ENCODE peak calls at places on chromosome X, in five cellular contexts. E is IMR-90, W is GM12878, A is K562, P is A549. O is an unnamed sample.

GRCh38 chrX:155086202-155086840 is 15.0 kb downstream of the BRCC3 start:
- DNase-seq in E (peak), W (no peak), A (peak), P (peak), O (peak)

GRCh38 chrX:69503835-69504625 is at the start of gene NALF2:
- DNase-seq in E (peak), W (no peak), P (peak), A (peak), O (peak)

GRCh38 chrX:123976671-123977316 is 15.3 kb downstream of the STAG2 start:
- DNase-seq in E (peak), A (peak), P (peak), W (no peak), O (peak)

GRCh38 chrX:37714479-37714878 is 28.9 kb downstream of the XK start:
- DNase-seq in P (no peak), A (no peak), W (no peak), E (no peak), O (no peak)

GRCh38 chrX:104351173-104351769 is 96.5 kb upstream of the ESX1 start:
- DNase-seq in P (peak), E (peak), A (no peak), W (no peak), O (no peak)

GRCh38 chrX:133838761-133839676 is 146.4 kb downstream of the GPC3 start:
- DNase-seq in E (peak), A (peak), P (peak), W (no peak), O (no peak)

GRCh38 chrX:123108513-123109427 is 75.3 kb upstream of the GRIA3 start:
- DNase-seq in A (no peak), E (no peak), W (no peak), P (no peak), O (no peak)

GRCh38 chrX:47605024-47605423 is 14.6 kb downstream of the SYN1 start:
- DNase-seq in A (no peak), W (no peak), P (no peak), E (no peak), O (no peak)

GRCh38 chrX:147377728-147378127 is 534.0 kb upstream of the FMR1 start:
- DNase-seq in W (no peak), P (no peak), E (no peak), A (no peak), O (no peak)

GRCh38 chrX:21691512-21692018 is 33.4 kb upstream of the KLHL34 start:
- DNase-seq in W (no peak), A (no peak), P (no peak), E (no peak), O (no peak)

DNA sequence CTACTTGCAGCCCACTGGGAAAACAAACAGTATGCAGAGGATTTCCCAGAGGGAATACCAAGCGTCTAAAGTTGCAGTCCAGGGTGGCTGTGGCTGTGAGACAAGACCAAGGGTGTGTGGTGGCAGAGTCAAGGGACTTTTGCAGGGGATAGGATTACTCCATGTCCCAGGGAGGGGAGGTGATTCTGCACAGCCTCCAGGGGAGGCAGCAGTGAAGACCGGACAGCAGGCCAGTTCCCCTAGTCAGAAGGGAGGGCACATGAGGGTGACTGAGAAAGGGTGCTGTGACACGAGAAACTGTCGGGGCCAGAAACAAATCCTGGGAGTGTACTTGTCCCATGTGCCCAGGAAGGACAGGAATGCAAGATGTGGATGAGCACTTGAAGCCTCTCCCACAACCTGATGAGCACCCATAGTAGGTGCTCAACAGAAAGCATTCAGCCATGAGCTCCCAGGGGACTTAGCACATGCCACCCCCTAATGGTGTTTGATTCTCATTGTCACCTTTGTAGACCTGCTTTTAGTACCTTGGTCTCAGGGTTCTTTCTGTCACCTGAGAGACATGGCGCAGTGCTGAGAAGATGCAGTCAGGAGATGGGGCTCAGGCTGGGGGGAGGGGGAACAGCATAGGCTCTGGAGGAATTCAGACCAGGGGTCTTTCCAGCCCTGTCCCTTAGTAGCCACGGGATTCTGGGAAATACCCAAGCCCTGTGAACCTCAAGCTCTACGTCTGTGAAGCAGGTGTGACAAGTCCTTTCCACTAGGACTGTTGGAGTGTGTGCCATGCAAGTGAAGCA is 18.1 kb upstream of the HSFX3 start:
- DNase-seq in P (no peak), E (no peak), W (no peak), A (no peak), O (no peak)
- TF ChIP-seq RAD21 in P (no peak), E (no peak), W (no peak), A (no peak), O (no peak)

GRCh38 chrX:18935893-18936292 is 48.0 kb downstream of the PHKA2 start:
- DNase-seq in P (no peak), E (no peak), W (no peak), A (no peak), O (no peak)

GRCh38 chrX:18938710-18939109 is 45.2 kb downstream of the PHKA2 start:
- DNase-seq in P (no peak), W (no peak), A (no peak), E (peak), O (no peak)

GRCh38 chrX:18933611-18934010 is 50.3 kb downstream of the PHKA2 start:
- DNase-seq in E (no peak), A (no peak), W (no peak), P (no peak), O (no peak)

GRCh38 chrX:18934708-18935107 is 49.2 kb downstream of the PHKA2 start:
- DNase-seq in W (no peak), E (no peak), A (no peak), P (no peak), O (no peak)

GRCh38 chrX:18937173-18937572 is 46.7 kb downstream of the PHKA2 start:
- DNase-seq in P (no peak), E (no peak), W (no peak), A (no peak), O (no peak)
- TF ChIP-seq BHLHE40 in P (no peak), E (no peak), W (no peak), A (no peak), O (no peak)

DNA sequence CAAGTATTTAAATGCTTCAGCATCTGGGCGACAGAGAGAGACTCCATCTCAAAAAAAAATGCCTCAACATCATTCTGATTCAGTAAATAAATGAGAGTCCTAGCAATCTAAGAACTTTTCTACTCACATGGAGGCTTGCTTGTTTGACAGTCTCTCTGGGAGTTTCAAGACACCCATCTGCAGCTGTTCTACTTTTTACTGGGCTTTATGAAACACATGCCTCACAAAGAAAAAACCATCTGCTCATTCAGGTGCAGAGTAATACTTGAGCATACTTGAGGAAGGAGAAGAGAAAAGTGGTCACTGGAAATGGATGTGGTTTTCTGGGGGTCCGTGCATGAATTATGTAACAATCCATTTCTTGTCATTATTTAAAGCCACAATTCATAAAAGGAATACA is 87.2 kb upstream of the DDX53 start:
- DNase-seq in W (no peak), P (no peak), A (no peak), E (no peak), O (no peak)
- TF ChIP-seq RFX5 in W (no peak), P (no peak), A (no peak), E (no peak), O (no peak)

GRCh38 chrX:45445745-45446412 is 245.2 kb upstream of the DIPK2B start:
- DNase-seq in W (no peak), P (no peak), A (no peak), E (peak), O (no peak)
- TF ChIP-seq RAD21 in W (no peak), P (no peak), A (no peak), E (no peak), O (no peak)

GRCh38 chrX:24276011-24276410 is 37.9 kb downstream of the SUPT20HL2 start:
- DNase-seq in E (no peak), P (no peak), A (no peak), W (no peak), O (no peak)
- TF ChIP-seq BHLHE40 in E (no peak), P (no peak), A (no peak), W (no peak), O (no peak)

GRCh38 chrX:9729161-9729885 is 36.3 kb downstream of the GPR143 start:
- DNase-seq in E (no peak), A (no peak), P (no peak), W (no peak), O (peak)

GRCh38 chrX:9728271-9728670 is 37.4 kb downstream of the GPR143 start:
- DNase-seq in E (no peak), W (no peak), A (no peak), P (no peak), O (no peak)

GRCh38 chrX:9730078-9730477 is 35.6 kb downstream of the GPR143 start:
- DNase-seq in W (no peak), A (no peak), E (no peak), P (no peak), O (no peak)

GRCh38 chrX:9724711-9725110 is 40.9 kb downstream of the GPR143 start:
- DNase-seq in W (no peak), E (peak), A (no peak), P (no peak), O (no peak)
- TF ChIP-seq RFX5 in W (no peak), E (no peak), A (no peak), P (no peak), O (no peak)

GRCh38 chrX:63934160-63934559 is 149.1 kb upstream of the ARHGEF9 start:
- DNase-seq in E (no peak), P (no peak), A (no peak), W (no peak), O (no peak)

GRCh38 chrX:63932907-63933306 is 147.9 kb upstream of the ARHGEF9 start:
- DNase-seq in E (no peak), P (no peak), W (no peak), A (no peak), O (no peak)

GRCh38 chrX:63932006-63932405 is 147.0 kb upstream of the ARHGEF9 start:
- DNase-seq in E (no peak), W (no peak), P (no peak), A (no peak), O (no peak)

GRCh38 chrX:63929608-63930007 is 144.6 kb upstream of the ARHGEF9 start:
- DNase-seq in E (no peak), P (no peak), A (no peak), W (no peak), O (no peak)

GRCh38 chrX:63930140-63930539 is 145.1 kb upstream of the ARHGEF9 start:
- DNase-seq in E (no peak), P (no peak), W (no peak), A (no peak), O (no peak)
- TF ChIP-seq RAD21 in E (no peak), P (peak), W (peak), A (no peak), O (no peak)

DNA sequence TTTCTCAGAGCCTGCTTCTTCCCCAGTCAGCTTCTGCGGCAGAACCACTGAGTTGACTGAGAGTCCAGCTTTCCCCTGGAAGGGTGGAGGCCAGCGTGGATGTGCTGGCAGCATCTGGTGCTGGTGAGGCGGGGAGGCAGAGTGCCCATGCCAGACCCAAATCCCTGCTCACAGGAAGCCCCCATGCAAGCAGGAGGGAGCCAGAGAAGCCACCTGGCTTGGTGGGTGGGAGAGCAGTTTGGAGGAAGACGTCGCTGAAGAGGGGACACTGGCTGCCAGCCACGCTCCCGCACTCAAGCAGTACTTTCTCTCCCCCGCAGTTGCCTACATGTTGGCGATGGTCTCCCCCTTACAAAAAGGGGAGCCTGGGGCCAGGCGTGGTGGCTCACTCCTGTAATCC is 6.0 kb downstream of the PDZD4 start:
- DNase-seq in A (no peak), W (no peak), E (no peak), P (no peak), O (no peak)
- TF ChIP-seq BHLHE40 in A (no peak), W (no peak), E (no peak), P (no peak), O (no peak)

O was measured in HepG2.